ENCODE peak calls at places on chromosomes 13 and 19, in four cellular contexts. One of them, this sample, is unnamed.

GRCh38 chr19:33388817-33389573 is 15.5 kb downstream of the CEBPG start:
- DNase-seq in RWPE1: no peak
- DNase-seq in breast epithelium: peak; percentile 48
- DNase-seq in cardiac muscle cell: no peak
- DNase-seq in this sample: peak; percentile 71

GRCh38 chr13:28229522-28229921 is 91.2 kb downstream of the PAN3 start:
- DNase-seq in RWPE1: no peak
- DNase-seq in breast epithelium: no peak
- DNase-seq in cardiac muscle cell: no peak
- DNase-seq in this sample: no peak

GRCh38 chr19:55535173-55535572 is 1.8 kb downstream of the SBK2 start:
- DNase-seq in breast epithelium: no peak
- DNase-seq in RWPE1: no peak
- DNase-seq in cardiac muscle cell: no peak
- DNase-seq in this sample: no peak

GRCh38 chr13:20136781-20137703 is 23.8 kb downstream of the GJA3 start:
- DNase-seq in cardiac muscle cell: peak; percentile 25
- DNase-seq in breast epithelium: no peak
- DNase-seq in RWPE1: no peak
- DNase-seq in this sample: no peak

GRCh38 chr13:110426745-110427144 is 119.7 kb downstream of the COL4A2 start:
- DNase-seq in cardiac muscle cell: no peak
- DNase-seq in breast epithelium: no peak
- DNase-seq in RWPE1: no peak
- DNase-seq in this sample: no peak

GRCh38 chr13:114053026-114053425 is 79.2 kb upstream of the C13orf46 start:
- DNase-seq in breast epithelium: no peak
- DNase-seq in RWPE1: no peak
- DNase-seq in cardiac muscle cell: peak; percentile 52
- DNase-seq in this sample: no peak

GRCh38 chr19:39506944-39507714 is 7.8 kb upstream of the SELENOV start:
- DNase-seq in cardiac muscle cell: peak; percentile 79
- DNase-seq in RWPE1: peak; percentile 71
- DNase-seq in breast epithelium: no peak
- DNase-seq in this sample: no peak

GRCh38 chr13:47019977-47020376 is 123.1 kb upstream of the HTR2A start:
- DNase-seq in breast epithelium: no peak
- DNase-seq in RWPE1: no peak
- DNase-seq in cardiac muscle cell: no peak
- DNase-seq in this sample: no peak

GRCh38 chr19:50383307-50383851 is 768 bp upstream of the POLD1 start:
- DNase-seq in cardiac muscle cell: no peak
- DNase-seq in breast epithelium: no peak
- DNase-seq in RWPE1: peak; percentile 19
- DNase-seq in this sample: no peak

GRCh38 chr19:7973883-7974282 is 30.4 kb upstream of the TIMM44 start:
- DNase-seq in RWPE1: no peak
- DNase-seq in breast epithelium: no peak
- DNase-seq in cardiac muscle cell: no peak
- DNase-seq in this sample: peak; percentile 88

GRCh38 chr13:36526897-36527296 is 94.6 kb downstream of the CCNA1 start:
- DNase-seq in cardiac muscle cell: no peak
- DNase-seq in RWPE1: no peak
- DNase-seq in breast epithelium: no peak
- DNase-seq in this sample: no peak

DNA sequence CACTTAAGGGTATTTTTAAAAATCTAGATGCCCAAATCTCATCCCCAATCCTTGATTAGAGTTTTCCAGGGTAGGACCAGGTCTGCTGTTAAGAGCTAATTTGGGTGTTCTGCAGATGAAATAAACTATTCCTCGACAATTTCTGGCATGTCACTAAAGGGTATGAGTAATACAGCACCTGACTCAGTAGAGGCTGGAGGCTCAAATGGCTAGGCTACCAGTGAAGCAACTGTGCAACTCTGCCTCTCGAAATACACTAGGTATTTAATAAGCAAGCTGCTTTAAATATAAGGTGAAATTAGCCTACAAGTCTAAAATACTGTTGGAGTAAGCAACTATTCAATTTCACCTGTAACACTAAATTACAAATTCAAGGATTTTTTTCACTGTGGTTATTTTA is 1.5 kb downstream of the RNF6 start:
- DNase-seq in cardiac muscle cell: peak; percentile 27
- DNase-seq in RWPE1: peak; percentile 29
- DNase-seq in breast epithelium: no peak
- DNase-seq in this sample: no peak
- H3K27ac ChIP-seq in cardiac muscle cell: peak overlapping the region; percentile 97
- H3K27ac ChIP-seq in RWPE1: no peak overlapping the region
- H3K27ac ChIP-seq in breast epithelium: no peak overlapping the region
- H3K27ac ChIP-seq in this sample: peak overlapping the region; percentile 99

GRCh38 chr19:47792616-47793015 is 11.7 kb downstream of the TPRX1 start:
- DNase-seq in cardiac muscle cell: no peak
- DNase-seq in RWPE1: no peak
- DNase-seq in breast epithelium: no peak
- DNase-seq in this sample: no peak

GRCh38 chr19:47794526-47794925 is 9.8 kb downstream of the TPRX1 start:
- DNase-seq in breast epithelium: no peak
- DNase-seq in RWPE1: no peak
- DNase-seq in cardiac muscle cell: no peak
- DNase-seq in this sample: no peak

GRCh38 chr19:47786566-47786965 is 8.1 kb downstream of the SELENOW start:
- DNase-seq in RWPE1: no peak
- DNase-seq in cardiac muscle cell: no peak
- DNase-seq in breast epithelium: no peak
- DNase-seq in this sample: no peak

GRCh38 chr19:47790398-47790814 is 11.9 kb downstream of the SELENOW start:
- DNase-seq in cardiac muscle cell: peak; percentile 79
- DNase-seq in RWPE1: peak; percentile 75
- DNase-seq in breast epithelium: peak; percentile 78
- DNase-seq in this sample: peak; percentile 90
- TF ChIP-seq CTCF in cardiac muscle cell: peak; percentile 91
- TF ChIP-seq CTCF in RWPE1: peak; percentile 87
- TF ChIP-seq CTCF in breast epithelium: no peak
- TF ChIP-seq CTCF in this sample: peak; percentile 66

GRCh38 chr19:47099576-47100050 is 14.0 kb downstream of the ZC3H4 start:
- DNase-seq in cardiac muscle cell: no peak
- DNase-seq in breast epithelium: no peak
- DNase-seq in RWPE1: no peak
- DNase-seq in this sample: peak; percentile 8
- H3K27ac ChIP-seq in cardiac muscle cell: peak overlapping the region; percentile 89
- H3K27ac ChIP-seq in breast epithelium: peak overlapping the region; percentile 98
- H3K27ac ChIP-seq in RWPE1: no peak overlapping the region
- H3K27ac ChIP-seq in this sample: no peak overlapping the region

DNA sequence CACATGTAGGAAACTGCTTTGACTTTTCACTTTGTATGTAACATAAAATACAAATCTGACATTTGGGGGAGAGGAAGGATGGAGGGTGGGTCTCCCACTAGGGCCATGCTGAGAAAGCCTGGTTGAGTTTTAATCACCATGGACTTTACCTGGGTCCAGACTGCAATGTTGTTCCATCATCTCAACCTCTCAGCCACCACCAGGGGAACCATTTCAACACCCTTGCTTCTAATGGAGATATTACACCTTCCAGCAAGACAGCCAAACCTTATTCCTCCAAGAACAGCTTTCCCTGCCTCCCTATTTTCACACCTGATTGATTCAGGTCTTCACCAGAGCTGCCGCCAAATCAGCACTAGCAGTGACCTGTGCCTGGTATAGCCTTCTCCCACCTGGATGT is 56.0 kb downstream of the ZAR1L start:
- DNase-seq in breast epithelium: no peak
- DNase-seq in cardiac muscle cell: no peak
- DNase-seq in RWPE1: no peak
- DNase-seq in this sample: no peak
- TF ChIP-seq CTCF in breast epithelium: no peak
- TF ChIP-seq CTCF in cardiac muscle cell: no peak
- TF ChIP-seq CTCF in RWPE1: no peak
- TF ChIP-seq CTCF in this sample: no peak

DNA sequence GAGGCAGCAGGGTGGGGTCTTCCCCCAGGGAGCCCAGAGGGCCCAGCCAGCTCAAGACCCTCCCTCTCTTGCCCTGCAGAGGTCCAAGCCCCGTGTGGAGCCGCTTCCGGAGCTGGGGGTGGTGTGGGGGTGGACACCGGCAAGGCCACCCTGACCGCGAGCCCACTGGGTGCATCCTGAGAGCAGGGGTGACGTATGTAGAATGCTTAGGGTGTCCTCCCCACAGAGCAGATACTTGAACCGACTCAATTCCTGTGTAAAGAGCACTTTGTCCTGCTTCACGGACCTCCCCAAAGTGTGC is 14.8 kb downstream of the UBXN6 start:
- DNase-seq in RWPE1: no peak
- DNase-seq in cardiac muscle cell: no peak
- DNase-seq in breast epithelium: no peak
- DNase-seq in this sample: no peak
- H3K27ac ChIP-seq in RWPE1: peak overlapping the region; percentile 58
- H3K27ac ChIP-seq in cardiac muscle cell: no peak overlapping the region
- H3K27ac ChIP-seq in breast epithelium: no peak overlapping the region
- H3K27ac ChIP-seq in this sample: no peak overlapping the region

DNA sequence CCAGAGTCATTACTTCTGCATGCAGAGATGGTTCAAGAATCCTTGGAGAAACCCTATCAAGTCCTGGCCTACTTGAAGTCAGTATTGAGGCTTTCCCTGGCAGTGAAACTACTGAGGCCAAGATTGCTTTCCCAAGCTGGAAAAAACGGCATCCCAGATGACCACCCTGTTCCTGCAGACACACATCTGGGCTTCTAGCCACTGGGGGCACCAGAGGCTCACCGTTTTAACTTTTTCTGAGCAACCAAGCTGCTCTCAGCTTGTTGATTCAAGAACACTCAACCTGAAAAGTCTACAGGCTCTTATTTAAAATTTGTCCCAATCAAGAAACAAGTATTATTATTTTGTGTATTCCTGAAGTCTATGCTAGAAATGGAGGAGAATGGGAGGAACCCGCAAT is 66.6 kb downstream of the SPRYD7 start:
- DNase-seq in cardiac muscle cell: peak; percentile 52
- DNase-seq in RWPE1: no peak
- DNase-seq in breast epithelium: no peak
- DNase-seq in this sample: no peak
- TF ChIP-seq CTCF in cardiac muscle cell: peak; percentile 53
- TF ChIP-seq CTCF in RWPE1: no peak
- TF ChIP-seq CTCF in breast epithelium: no peak
- TF ChIP-seq CTCF in this sample: no peak

GRCh38 chr19:6232567-6232966 is 47.2 kb downstream of the MLLT1 start:
- DNase-seq in cardiac muscle cell: peak; percentile 90
- DNase-seq in breast epithelium: no peak
- DNase-seq in RWPE1: peak; percentile 46
- DNase-seq in this sample: peak; percentile 10

GRCh38 chr19:6235031-6235951 is 44.5 kb downstream of the MLLT1 start:
- DNase-seq in cardiac muscle cell: no peak
- DNase-seq in RWPE1: no peak
- DNase-seq in breast epithelium: no peak
- DNase-seq in this sample: no peak

GRCh38 chr19:6234527-6234926 is 45.2 kb downstream of the MLLT1 start:
- DNase-seq in cardiac muscle cell: no peak
- DNase-seq in RWPE1: no peak
- DNase-seq in breast epithelium: no peak
- DNase-seq in this sample: no peak

GRCh38 chr19:6233051-6233826 is 46.5 kb downstream of the MLLT1 start:
- DNase-seq in RWPE1: no peak
- DNase-seq in breast epithelium: peak; percentile 69
- DNase-seq in cardiac muscle cell: peak; percentile 82
- DNase-seq in this sample: peak; percentile 70

GRCh38 chr19:6233827-6234511 is 45.8 kb downstream of the MLLT1 start:
- DNase-seq in breast epithelium: no peak
- DNase-seq in RWPE1: no peak
- DNase-seq in cardiac muscle cell: peak; percentile 59
- DNase-seq in this sample: peak; percentile 56
- H3K27ac ChIP-seq in breast epithelium: peak overlapping the region; percentile 79
- H3K27ac ChIP-seq in RWPE1: peak overlapping the region; percentile 99
- H3K27ac ChIP-seq in cardiac muscle cell: peak overlapping the region; percentile 28
- H3K27ac ChIP-seq in this sample: peak overlapping the region; percentile 60